ENCODE peak calls at places on chromosome 21, in seven cellular contexts. O, R, Q, W, F, G and I are unnamed samples.

GRCh38 chr21:30613836-30614235 is at the start of gene KRTAP6-1:
- DNase-seq in R (no peak), W (no peak), O (no peak), Q (no peak), G (no peak), F (no peak), I (no peak)

GRCh38 chr21:37532868-37533780 is 166.6 kb downstream of the DYRK1A start:
- DNase-seq in F (peak; percentile 95), W (peak; percentile 41), R (peak; percentile 10), Q (peak; percentile 96), G (no peak), O (peak; percentile 68), I (no peak)

GRCh38 chr21:23977971-23978370 is 1629.3 kb downstream of the MRPL39 start:
- DNase-seq in O (no peak), Q (no peak), W (no peak), G (no peak), F (peak; percentile 0), R (no peak), I (no peak)

GRCh38 chr21:25220169-25220568 is 387.1 kb downstream of the MRPL39 start:
- DNase-seq in F (no peak), G (no peak), O (no peak), R (no peak), W (no peak), Q (no peak), I (no peak)

GRCh38 chr21:17901458-17902092 is 82.4 kb upstream of the C21orf91 start:
- DNase-seq in G (no peak), F (peak; percentile 30), R (no peak), W (no peak), O (peak; percentile 22), Q (peak; percentile 51), I (no peak)

GRCh38 chr21:23017989-23018388 is 2019.8 kb downstream of the NCAM2 start:
- DNase-seq in G (no peak), Q (no peak), R (no peak), O (no peak), F (peak; percentile 37), W (no peak), I (no peak)

GRCh38 chr21:15122241-15122640 is 57.4 kb upstream of the NRIP1 start:
- DNase-seq in F (peak; percentile 3), W (no peak), O (no peak), Q (no peak), R (no peak), G (no peak), I (no peak)

GRCh38 chr21:18275740-18276139 is 31.1 kb downstream of the CHODL start:
- DNase-seq in O (no peak), F (no peak), G (no peak), R (no peak), W (no peak), Q (no peak), I (no peak)

GRCh38 chr21:38820471-38821239 is 14.9 kb downstream of the ETS2 start:
- DNase-seq in O (no peak), R (no peak), G (no peak), Q (peak; percentile 72), W (no peak), F (peak; percentile 64), I (no peak)

GRCh38 chr21:27476696-27477095 is 509.8 kb upstream of the ADAMTS5 start:
- DNase-seq in G (no peak), R (no peak), Q (peak; percentile 7), W (no peak), O (no peak), F (no peak), I (no peak)
- TF ChIP-seq CTCF in G (peak; percentile 41), R (no peak), Q (no peak), W (no peak), O (no peak), F (no peak), I (peak; percentile 21)

GRCh38 chr21:32359719-32360260 is 33.0 kb downstream of the URB1 start:
- DNase-seq in W (peak; percentile 50), F (no peak), R (no peak), G (no peak), O (no peak), Q (peak; percentile 56), I (no peak)
- TF ChIP-seq CTCF in W (no peak), F (peak; percentile 57), R (no peak), G (no peak), O (peak; percentile 10), Q (peak; percentile 60), I (no peak)

DNA sequence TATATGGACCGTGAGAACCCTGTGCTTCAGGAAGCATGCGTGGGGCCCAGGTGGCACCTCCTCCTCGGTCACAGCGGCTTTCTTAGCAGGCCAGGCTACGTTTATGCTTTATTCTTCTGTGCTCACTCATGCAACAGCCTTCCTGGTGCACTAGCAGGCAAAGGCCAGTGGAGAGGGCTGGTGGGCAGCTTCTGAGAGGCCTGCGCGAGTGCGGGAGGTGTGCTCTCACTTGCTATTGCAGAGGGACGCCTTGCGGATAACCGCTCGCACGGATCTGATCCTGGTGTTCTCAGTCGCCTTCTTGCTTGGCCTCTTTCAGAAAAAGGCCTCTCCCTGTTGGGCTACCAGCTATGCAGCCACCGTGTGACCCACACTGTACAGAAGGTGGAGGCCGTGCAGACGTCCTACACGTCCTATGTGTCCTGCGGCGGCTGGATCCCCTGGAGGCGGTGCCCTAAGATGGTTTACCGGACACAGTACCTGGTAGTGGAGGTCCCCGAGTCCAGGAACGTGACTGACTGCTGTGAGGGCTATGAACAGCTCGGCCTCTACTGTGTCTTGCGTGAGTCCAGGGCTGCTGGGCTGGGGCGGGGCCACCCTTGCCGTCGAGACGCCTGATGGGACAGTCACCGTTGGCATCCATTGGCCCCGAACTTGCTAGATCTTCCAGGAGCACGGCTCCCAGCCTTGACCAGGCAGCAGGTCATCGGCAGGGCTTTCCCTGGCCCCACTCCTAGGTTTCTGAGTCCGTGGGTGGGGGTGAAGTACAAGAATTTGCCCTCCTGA is 4.8 kb downstream of the UMODL1 start:
- DNase-seq in G (no peak), F (no peak), Q (no peak), O (no peak), R (no peak), W (no peak), I (no peak)
- TF ChIP-seq CTCF in G (no peak), F (no peak), Q (no peak), O (no peak), R (peak; percentile 23), W (no peak), I (no peak)

GRCh38 chr21:46063227-46063626 is 34.7 kb upstream of the COL6A2 start:
- DNase-seq in R (no peak), F (no peak), Q (no peak), G (no peak), W (no peak), O (peak; percentile 12), I (no peak)
- TF ChIP-seq CTCF in R (no peak), F (no peak), Q (no peak), G (no peak), W (no peak), O (no peak), I (no peak)

DNA sequence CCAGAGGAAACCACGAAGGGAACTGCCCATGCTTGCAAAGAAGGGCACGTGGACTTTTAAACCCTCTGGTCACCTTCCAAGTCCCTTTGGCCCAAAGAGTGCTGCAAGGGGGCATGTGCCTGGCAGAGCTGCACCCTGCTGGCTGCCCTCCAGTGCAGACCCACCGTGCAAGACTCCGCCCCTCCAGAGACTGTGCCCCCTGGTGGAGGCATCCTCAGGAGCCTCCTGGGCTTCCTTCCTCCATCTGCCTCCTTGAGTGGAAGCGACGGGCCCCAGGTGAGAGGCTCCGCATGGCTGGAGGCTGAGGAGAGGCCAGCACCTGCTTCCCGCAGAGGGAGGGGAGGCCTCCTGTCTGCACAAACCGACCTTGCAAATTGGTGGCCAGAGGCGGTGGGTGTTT is 100.7 kb downstream of the CRYAA start:
- DNase-seq in G (no peak), F (no peak), Q (no peak), O (peak; percentile 52), R (no peak), W (no peak), I (no peak)
- TF ChIP-seq CTCF in G (peak; percentile 28), F (peak; percentile 36), Q (no peak), O (peak; percentile 55), R (peak; percentile 68), W (no peak), I (peak; percentile 24)